ENCODE peak calls at places on chromosomes 13 and 19, in five cellular contexts. One of them, this sample, is unnamed.

GRCh38 chr19:10431943-10432735 is 11.8 kb downstream of the PDE4A start:
- DNase-seq in GM12878: no peak
- DNase-seq in A549: no peak
- DNase-seq in HepG2: no peak
- DNase-seq in H1: no peak
- DNase-seq in this sample: peak

GRCh38 chr19:13060964-13061927 is 41.4 kb downstream of the LYL1 start:
- DNase-seq in GM12878: peak
- DNase-seq in A549: peak
- DNase-seq in HepG2: peak
- DNase-seq in H1: no peak
- DNase-seq in this sample: peak

GRCh38 chr19:11767633-11768133 is 883 bp downstream of the ZNF441 start:
- DNase-seq in GM12878: peak
- DNase-seq in A549: no peak
- DNase-seq in HepG2: peak
- DNase-seq in H1: no peak
- DNase-seq in this sample: peak

GRCh38 chr13:98839826-98840769 is 87.6 kb upstream of the SLC15A1 start:
- DNase-seq in GM12878: no peak
- DNase-seq in A549: peak
- DNase-seq in HepG2: peak
- DNase-seq in H1: peak
- DNase-seq in this sample: peak

GRCh38 chr19:48719263-48720171 is at the start of gene MAMSTR:
- DNase-seq in GM12878: no peak
- DNase-seq in A549: no peak
- DNase-seq in HepG2: no peak
- DNase-seq in H1: no peak
- DNase-seq in this sample: peak

GRCh38 chr19:30360378-30361106 is 11.6 kb upstream of the ZNF536 start:
- DNase-seq in GM12878: no peak
- DNase-seq in A549: no peak
- DNase-seq in HepG2: no peak
- DNase-seq in H1: no peak
- DNase-seq in this sample: no peak

GRCh38 chr13:46202188-46202795 is 9.4 kb upstream of the LRRC63 start:
- DNase-seq in GM12878: no peak
- DNase-seq in A549: no peak
- DNase-seq in HepG2: no peak
- DNase-seq in H1: no peak
- DNase-seq in this sample: no peak

GRCh38 chr13:61905054-61905453 is 489.4 kb upstream of the PCDH20 start:
- DNase-seq in GM12878: no peak
- DNase-seq in A549: no peak
- DNase-seq in HepG2: no peak
- DNase-seq in H1: no peak
- DNase-seq in this sample: no peak

GRCh38 chr19:30428856-30429255 is 56.7 kb downstream of the ZNF536 start:
- DNase-seq in GM12878: no peak
- DNase-seq in A549: no peak
- DNase-seq in HepG2: no peak
- DNase-seq in H1: no peak
- DNase-seq in this sample: no peak

GRCh38 chr19:7287716-7288115 is 6.5 kb downstream of the INSR start:
- DNase-seq in GM12878: no peak
- DNase-seq in A549: peak
- DNase-seq in HepG2: peak
- DNase-seq in H1: no peak
- DNase-seq in this sample: no peak

GRCh38 chr19:5711025-5711424 is 8.9 kb downstream of the LONP1 start:
- DNase-seq in GM12878: no peak
- DNase-seq in A549: no peak
- DNase-seq in HepG2: no peak
- DNase-seq in H1: no peak
- DNase-seq in this sample: no peak

GRCh38 chr19:988081-988480 is 3.9 kb downstream of the WDR18 start:
- DNase-seq in GM12878: no peak
- DNase-seq in A549: no peak
- DNase-seq in HepG2: no peak
- DNase-seq in H1: no peak
- DNase-seq in this sample: no peak

GRCh38 chr13:65036999-65037398 is 2193.1 kb downstream of the PCDH9 start:
- DNase-seq in GM12878: no peak
- DNase-seq in A549: no peak
- DNase-seq in HepG2: no peak
- DNase-seq in H1: no peak
- DNase-seq in this sample: no peak

GRCh38 chr19:18415177-18415867 is 3.9 kb upstream of the SSBP4 start:
- DNase-seq in GM12878: no peak
- DNase-seq in A549: no peak
- DNase-seq in HepG2: no peak
- DNase-seq in H1: no peak
- DNase-seq in this sample: peak

GRCh38 chr19:53981408-53981998 is 9.9 kb upstream of the CACNG6 start:
- DNase-seq in GM12878: no peak
- DNase-seq in A549: no peak
- DNase-seq in HepG2: no peak
- DNase-seq in H1: no peak
- DNase-seq in this sample: no peak

GRCh38 chr13:112699318-112699918 is 9.6 kb downstream of the ATP11A start:
- DNase-seq in GM12878: no peak
- DNase-seq in A549: no peak
- DNase-seq in HepG2: peak
- DNase-seq in H1: no peak
- DNase-seq in this sample: no peak

GRCh38 chr13:41821195-41821594 is 139.7 kb downstream of the VWA8 start:
- DNase-seq in GM12878: no peak
- DNase-seq in A549: no peak
- DNase-seq in HepG2: no peak
- DNase-seq in H1: no peak
- DNase-seq in this sample: no peak

GRCh38 chr13:114063545-114064515 is 68.6 kb downstream of the RASA3 start:
- DNase-seq in GM12878: no peak
- DNase-seq in A549: peak
- DNase-seq in HepG2: no peak
- DNase-seq in H1: no peak
- DNase-seq in this sample: peak

GRCh38 chr19:45169602-45170001 is 8.4 kb downstream of the TRAPPC6A start:
- DNase-seq in GM12878: no peak
- DNase-seq in A549: no peak
- DNase-seq in HepG2: no peak
- DNase-seq in H1: no peak
- DNase-seq in this sample: no peak

GRCh38 chr13:111251646-111252448 is 68.6 kb upstream of the TEX29 start:
- DNase-seq in GM12878: no peak
- DNase-seq in A549: no peak
- DNase-seq in HepG2: no peak
- DNase-seq in H1: no peak
- DNase-seq in this sample: no peak

GRCh38 chr13:52024481-52024880 is at the start of gene UTP14C:
- DNase-seq in GM12878: no peak
- DNase-seq in A549: no peak
- DNase-seq in HepG2: no peak
- DNase-seq in H1: no peak
- DNase-seq in this sample: no peak

GRCh38 chr13:95118541-95119324 is 182.5 kb downstream of the ABCC4 start:
- DNase-seq in GM12878: no peak
- DNase-seq in A549: no peak
- DNase-seq in HepG2: no peak
- DNase-seq in H1: no peak
- DNase-seq in this sample: no peak

GRCh38 chr19:30407310-30407709 is 35.1 kb downstream of the ZNF536 start:
- DNase-seq in GM12878: no peak
- DNase-seq in A549: no peak
- DNase-seq in HepG2: no peak
- DNase-seq in H1: no peak
- DNase-seq in this sample: no peak

GRCh38 chr19:876089-876488 is 16.6 kb downstream of the CFD start:
- DNase-seq in GM12878: no peak
- DNase-seq in A549: no peak
- DNase-seq in HepG2: no peak
- DNase-seq in H1: no peak
- DNase-seq in this sample: no peak

GRCh38 chr19:39602224-39602623 is at the start of gene LGALS13:
- DNase-seq in GM12878: no peak
- DNase-seq in A549: no peak
- DNase-seq in HepG2: no peak
- DNase-seq in H1: no peak
- DNase-seq in this sample: no peak

GRCh38 chr19:39411006-39411831 is 1.2 kb upstream of the PLEKHG2 start:
- DNase-seq in GM12878: no peak
- DNase-seq in A549: peak
- DNase-seq in HepG2: peak
- DNase-seq in H1: no peak
- DNase-seq in this sample: no peak

GRCh38 chr13:95128045-95128643 is 173.1 kb downstream of the ABCC4 start:
- DNase-seq in GM12878: no peak
- DNase-seq in A549: peak
- DNase-seq in HepG2: peak
- DNase-seq in H1: no peak
- DNase-seq in this sample: no peak

DNA sequence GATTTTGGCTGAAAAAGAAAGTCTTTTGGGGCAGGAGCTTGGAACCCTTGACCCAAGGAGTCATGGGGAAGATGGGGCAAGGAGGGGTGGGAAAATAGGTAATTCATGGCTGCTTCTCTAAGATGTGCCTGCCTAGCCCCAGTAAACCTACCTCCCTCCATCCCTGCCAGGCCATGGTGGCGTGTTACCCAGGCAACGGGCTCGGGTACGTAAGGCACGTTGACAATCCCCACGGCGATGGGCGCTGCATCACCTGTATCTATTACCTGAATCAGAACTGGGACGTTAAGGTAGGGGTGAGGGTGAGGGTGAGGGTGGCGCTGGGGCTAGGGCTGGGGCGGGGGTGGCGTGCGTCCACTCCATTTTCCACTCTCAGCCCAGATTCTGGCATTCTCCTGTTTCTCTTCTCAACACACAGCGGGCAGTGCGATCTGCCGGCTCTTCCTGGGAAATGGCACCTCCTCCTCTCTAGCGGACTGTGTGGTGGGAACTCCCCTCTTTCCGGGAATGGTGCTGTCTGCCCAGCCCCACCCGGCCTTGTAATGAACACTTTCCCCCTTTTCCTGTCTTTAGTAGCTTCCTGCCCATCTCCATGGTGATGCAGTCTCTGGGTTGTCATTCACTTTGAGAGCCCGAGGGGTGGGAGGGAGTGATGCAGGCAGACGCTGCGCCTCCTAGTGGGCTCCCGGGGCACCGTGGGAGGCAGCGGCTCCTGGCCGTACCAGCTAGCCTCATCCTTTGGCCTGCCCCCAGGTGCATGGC is 7.6 kb downstream of the EGLN2 start:
- DNase-seq in GM12878: no peak
- DNase-seq in A549: peak
- DNase-seq in HepG2: peak
- DNase-seq in H1: peak
- DNase-seq in this sample: peak
- TF ChIP-seq HDAC2 in GM12878: no peak
- TF ChIP-seq HDAC2 in A549: no peak
- TF ChIP-seq HDAC2 in HepG2: no peak
- TF ChIP-seq HDAC2 in H1: no peak
- TF ChIP-seq HDAC2 in this sample: no peak

GRCh38 chr19:2475018-2475701 is 767 bp upstream of the GADD45B start:
- DNase-seq in GM12878: no peak
- DNase-seq in A549: peak
- DNase-seq in HepG2: no peak
- DNase-seq in H1: no peak
- DNase-seq in this sample: peak
- TF ChIP-seq HDAC2 in GM12878: peak
- TF ChIP-seq HDAC2 in A549: peak
- TF ChIP-seq HDAC2 in HepG2: peak
- TF ChIP-seq HDAC2 in H1: peak
- TF ChIP-seq HDAC2 in this sample: peak

GRCh38 chr19:17296278-17296677 is 6.9 kb downstream of the ABHD8 start:
- DNase-seq in GM12878: no peak
- DNase-seq in A549: peak
- DNase-seq in HepG2: no peak
- DNase-seq in H1: no peak
- DNase-seq in this sample: no peak
- TF ChIP-seq HDAC2 in GM12878: no peak
- TF ChIP-seq HDAC2 in A549: no peak
- TF ChIP-seq HDAC2 in HepG2: no peak
- TF ChIP-seq HDAC2 in H1: no peak
- TF ChIP-seq HDAC2 in this sample: no peak

DNA sequence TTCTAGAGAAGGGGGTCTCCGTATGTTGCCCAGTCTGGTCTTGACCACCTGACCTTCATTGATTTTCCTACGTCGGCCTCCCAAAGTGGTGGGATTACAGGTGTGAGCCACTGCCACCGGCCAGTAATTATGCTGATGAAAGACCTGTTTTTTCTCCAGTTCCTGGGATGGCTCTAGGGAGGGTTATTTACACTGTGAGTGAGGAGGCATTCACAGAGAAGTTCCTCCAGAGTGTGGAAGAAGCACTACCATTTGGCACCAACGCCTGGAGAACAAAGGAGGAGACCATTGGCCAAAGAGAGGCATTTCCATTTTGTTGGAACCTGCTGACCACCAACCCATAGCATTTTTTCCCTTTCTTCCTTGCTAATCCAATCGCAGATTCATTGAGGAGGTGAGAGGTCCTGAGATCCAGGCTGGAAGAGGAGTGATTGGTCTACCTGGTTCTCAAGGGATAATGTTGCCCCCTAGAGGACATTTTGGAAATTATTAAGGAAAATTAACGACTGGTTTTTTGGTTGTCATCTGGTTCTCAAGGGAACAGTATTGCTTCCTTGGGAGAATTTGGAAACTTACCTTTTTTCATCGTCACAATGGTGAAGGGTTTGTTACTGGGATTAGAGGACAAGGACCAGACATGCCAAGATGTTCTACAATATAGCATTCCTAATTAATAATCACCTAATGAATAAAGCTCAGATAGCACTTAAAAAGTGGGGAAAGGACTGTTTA is 5.5 kb upstream of the SAE1 start:
- DNase-seq in GM12878: no peak
- DNase-seq in A549: peak
- DNase-seq in HepG2: peak
- DNase-seq in H1: no peak
- DNase-seq in this sample: peak
- TF ChIP-seq HDAC2 in GM12878: no peak
- TF ChIP-seq HDAC2 in A549: no peak
- TF ChIP-seq HDAC2 in HepG2: no peak
- TF ChIP-seq HDAC2 in H1: no peak
- TF ChIP-seq HDAC2 in this sample: no peak

DNA sequence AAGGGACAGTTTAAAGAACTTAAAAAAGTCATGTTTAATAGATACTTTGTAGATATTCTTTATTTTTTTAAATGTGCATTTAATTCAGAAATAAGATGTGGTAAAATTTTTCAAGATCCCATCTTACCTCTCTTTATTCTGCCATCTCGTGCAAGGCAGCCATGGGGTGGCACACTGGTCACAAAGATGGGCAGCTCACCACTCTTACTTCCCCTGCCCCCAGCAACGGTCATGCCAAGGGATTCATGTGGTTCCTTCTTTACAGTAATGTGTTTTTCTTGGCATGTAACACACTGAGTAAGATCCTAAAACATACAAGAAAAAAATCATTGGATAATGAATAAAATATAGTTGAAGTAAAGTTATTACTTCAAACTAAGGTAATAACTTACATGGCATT is 64.2 kb downstream of the LNX2 start:
- DNase-seq in GM12878: no peak
- DNase-seq in A549: peak
- DNase-seq in HepG2: no peak
- DNase-seq in H1: no peak
- DNase-seq in this sample: no peak
- TF ChIP-seq HDAC2 in GM12878: no peak
- TF ChIP-seq HDAC2 in A549: no peak
- TF ChIP-seq HDAC2 in HepG2: no peak
- TF ChIP-seq HDAC2 in H1: no peak
- TF ChIP-seq HDAC2 in this sample: no peak

GRCh38 chr13:87671824-87672603 is 843 bp downstream of the SLITRK5 start:
- DNase-seq in GM12878: no peak
- DNase-seq in A549: no peak
- DNase-seq in HepG2: no peak
- DNase-seq in H1: no peak
- DNase-seq in this sample: no peak
- TF ChIP-seq HDAC2 in GM12878: no peak
- TF ChIP-seq HDAC2 in A549: no peak
- TF ChIP-seq HDAC2 in HepG2: no peak
- TF ChIP-seq HDAC2 in H1: no peak
- TF ChIP-seq HDAC2 in this sample: no peak

This sample was measured in K562.